ENCODE peak calls at places on chromosomes 11 and 22, in ten cellular contexts. S, C, W, X, T, Q, A, K, F and Z are unnamed samples.

GRCh38 chr11:92447586-92447985 is 223.0 kb downstream of the FAT3 start:
- DNase-seq in S (no peak), C (no peak), W (no peak), X (no peak), T (no peak), Q (no peak), A (no peak), K (no peak), F (no peak), Z (no peak)

GRCh38 chr11:67276821-67277230 is 10.6 kb downstream of the GRK2 start:
- DNase-seq in S (peak), C (no peak), W (peak), X (no peak), T (no peak), Q (no peak), A (peak), K (no peak), F (peak), Z (peak)

GRCh38 chr22:37781434-37782059 is 26.2 kb upstream of the GCAT start:
- DNase-seq in S (no peak), C (no peak), W (no peak), X (no peak), T (no peak), Q (no peak), A (no peak), K (no peak), F (peak), Z (peak)

GRCh38 chr11:68003846-68004550 is at the start of gene UNC93B1:
- DNase-seq in S (peak), C (peak), W (peak), X (no peak), T (peak), Q (peak), A (peak), K (peak), F (peak), Z (peak)

GRCh38 chr11:15901046-15901445 is 455.3 kb downstream of the SOX6 start:
- DNase-seq in S (no peak), C (no peak), W (no peak), X (no peak), T (no peak), Q (no peak), A (no peak), K (no peak), F (no peak), Z (no peak)

GRCh38 chr11:134024420-134025085 is 44.3 kb upstream of the JAM3 start:
- DNase-seq in S (no peak), C (no peak), W (no peak), X (no peak), T (no peak), Q (no peak), A (no peak), K (no peak), F (no peak), Z (no peak)

GRCh38 chr11:35949242-35949641 is 5.4 kb downstream of the LDLRAD3 start:
- DNase-seq in S (no peak), C (no peak), W (no peak), X (no peak), T (no peak), Q (no peak), A (no peak), K (no peak), F (peak), Z (no peak)

GRCh38 chr11:93481279-93481678 is 61.9 kb downstream of the SMCO4 start:
- DNase-seq in S (no peak), C (no peak), W (no peak), X (no peak), T (no peak), Q (no peak), A (no peak), K (no peak), F (no peak), Z (no peak)

GRCh38 chr22:35140879-35141745 is 75.2 kb downstream of the ISX start:
- DNase-seq in S (no peak), C (peak), W (peak), X (no peak), T (no peak), Q (no peak), A (no peak), K (no peak), F (peak), Z (no peak)

GRCh38 chr11:119791701-119792151 is 62.7 kb upstream of the NECTIN1 start:
- DNase-seq in S (peak), C (no peak), W (no peak), X (no peak), T (no peak), Q (no peak), A (no peak), K (no peak), F (no peak), Z (no peak)

GRCh38 chr11:70483077-70483861 is 84.9 kb downstream of the CTTN start:
- DNase-seq in S (no peak), C (no peak), W (peak), X (peak), T (no peak), Q (no peak), A (peak), K (no peak), F (peak), Z (peak)

GRCh38 chr11:35363246-35364100 is 55.9 kb downstream of the SLC1A2 start:
- DNase-seq in S (peak), C (no peak), W (no peak), X (no peak), T (no peak), Q (no peak), A (no peak), K (no peak), F (no peak), Z (no peak)

GRCh38 chr11:82683029-82683428 is 50.6 kb downstream of the FAM181B start:
- DNase-seq in S (no peak), C (no peak), W (no peak), X (no peak), T (no peak), Q (no peak), A (no peak), K (no peak), F (peak), Z (no peak)

GRCh38 chr11:108593910-108594434 is 404 bp upstream of the EXPH5 start:
- DNase-seq in S (no peak), C (no peak), W (peak), X (no peak), T (no peak), Q (no peak), A (no peak), K (no peak), F (no peak), Z (no peak)

GRCh38 chr11:73761403-73761945 is 600 bp upstream of the RAB6A start:
- DNase-seq in S (no peak), C (no peak), W (no peak), X (no peak), T (no peak), Q (no peak), A (no peak), K (no peak), F (no peak), Z (no peak)
- TF ChIP-seq POLR2AphosphoS5 in S (peak), C (no peak), W (no peak), X (peak), T (peak), Q (peak), A (peak), K (no peak), F (peak), Z (peak)

GRCh38 chr11:38006466-38006865 is 1408.4 kb upstream of the RAG2 start:
- DNase-seq in S (no peak), C (no peak), W (no peak), X (no peak), T (no peak), Q (no peak), A (no peak), K (no peak), F (no peak), Z (no peak)
- TF ChIP-seq POLR2AphosphoS5 in S (no peak), C (no peak), W (no peak), X (no peak), T (no peak), Q (no peak), A (no peak), K (no peak), F (no peak), Z (no peak)

DNA sequence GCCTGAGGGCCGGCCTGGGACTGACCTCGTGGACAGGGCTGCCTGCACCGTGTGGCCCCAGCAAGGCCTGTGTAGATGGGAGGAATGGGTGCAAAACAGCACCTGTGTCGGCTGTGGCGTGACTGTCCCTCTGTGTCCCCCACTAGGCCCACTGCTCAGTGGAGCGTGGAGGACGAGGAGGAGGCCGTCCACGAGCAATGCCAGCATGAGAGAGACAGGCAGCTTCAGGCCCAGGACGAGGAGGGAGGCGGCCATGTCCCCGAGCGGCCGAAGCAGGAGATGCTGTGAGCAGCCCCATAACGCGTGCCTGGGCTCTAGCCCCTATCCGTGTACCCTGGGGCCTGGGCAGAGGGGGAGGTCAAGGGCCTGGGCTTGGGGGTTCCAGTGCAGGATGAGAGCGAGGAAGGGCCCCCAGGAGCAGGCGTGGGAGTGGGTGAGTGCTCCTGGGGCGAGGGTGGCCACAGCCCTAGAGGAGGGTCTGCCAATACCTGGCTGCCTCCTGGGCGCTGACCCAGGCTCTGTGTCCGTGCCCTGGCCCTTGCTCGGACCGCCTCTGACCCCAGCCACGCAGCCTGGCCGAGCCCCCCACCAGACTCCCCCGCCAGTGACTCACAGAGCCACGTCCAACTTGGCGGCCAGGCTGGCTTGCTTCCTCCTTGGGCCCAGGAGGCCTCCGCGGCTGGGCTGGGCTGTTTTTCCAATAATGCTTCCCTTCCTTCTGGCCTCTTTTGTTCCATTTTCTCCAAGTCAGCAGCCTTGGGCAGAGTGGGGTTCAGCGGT is 11.6 kb downstream of the PRR33 start:
- DNase-seq in S (peak), C (no peak), W (no peak), X (no peak), T (no peak), Q (no peak), A (no peak), K (no peak), F (no peak), Z (no peak)
- TF ChIP-seq POLR2AphosphoS5 in S (no peak), C (no peak), W (no peak), X (no peak), T (no peak), Q (no peak), A (no peak), K (no peak), F (no peak), Z (no peak)

GRCh38 chr11:72623052-72623451 is 51.2 kb downstream of the PDE2A start:
- DNase-seq in S (no peak), C (no peak), W (no peak), X (no peak), T (no peak), Q (no peak), A (no peak), K (no peak), F (no peak), Z (no peak)

GRCh38 chr11:72626637-72626936 is 47.6 kb downstream of the PDE2A start:
- DNase-seq in S (no peak), C (no peak), W (no peak), X (no peak), T (no peak), Q (no peak), A (no peak), K (no peak), F (no peak), Z (no peak)

GRCh38 chr11:72627594-72628281 is 46.5 kb downstream of the PDE2A start:
- DNase-seq in S (peak), C (no peak), W (no peak), X (no peak), T (no peak), Q (no peak), A (no peak), K (no peak), F (no peak), Z (no peak)

GRCh38 chr11:72624496-72625201 is 49.6 kb downstream of the PDE2A start:
- DNase-seq in S (peak), C (no peak), W (no peak), X (no peak), T (no peak), Q (no peak), A (no peak), K (no peak), F (no peak), Z (no peak)

DNA sequence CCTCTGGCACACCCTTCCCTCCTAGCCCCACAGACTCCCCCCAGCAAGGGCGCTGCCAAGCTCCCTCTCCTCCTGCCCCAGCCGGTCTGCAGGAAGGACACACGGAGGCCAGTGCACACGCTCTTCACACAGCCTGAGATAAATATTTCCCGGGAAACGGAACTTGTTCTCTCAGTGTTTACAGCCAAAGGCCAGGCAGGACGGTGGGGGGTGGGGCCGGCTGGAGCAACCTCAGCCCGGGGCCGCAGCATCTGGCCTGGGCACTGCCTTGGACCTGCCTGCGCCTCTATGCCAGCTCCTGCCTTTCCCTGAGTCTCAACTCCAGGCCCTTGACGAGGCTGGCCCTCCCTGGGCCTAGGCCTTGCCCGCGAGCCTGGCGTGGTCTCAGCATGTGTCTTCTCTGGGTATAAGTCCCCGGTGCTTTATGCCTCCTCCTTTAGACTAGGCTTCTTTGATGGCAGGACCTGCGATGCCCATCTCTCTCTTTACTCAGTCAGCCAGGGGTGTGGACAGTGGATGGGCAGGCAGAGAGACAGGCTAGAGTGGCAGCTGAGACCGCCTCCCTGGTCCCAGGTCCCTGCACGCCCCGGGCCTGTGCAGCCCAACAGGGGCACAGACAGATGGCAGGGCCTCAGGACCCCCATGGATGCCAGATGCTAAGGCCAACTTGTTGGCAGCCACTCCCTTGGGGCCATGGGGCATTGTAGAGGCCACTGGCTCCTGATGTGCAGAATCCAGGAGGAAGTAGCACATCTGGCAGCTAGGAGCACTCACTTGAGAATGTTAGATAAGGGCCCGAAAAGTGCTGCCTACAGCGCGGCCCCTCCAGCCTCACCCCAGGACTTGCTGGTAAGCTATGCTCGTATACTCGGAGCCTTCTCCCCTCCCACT is 48.2 kb downstream of the PDE2A start:
- DNase-seq in S (peak), C (no peak), W (peak), X (no peak), T (no peak), Q (no peak), A (peak), K (peak), F (peak), Z (no peak)
- TF ChIP-seq POLR2AphosphoS5 in S (peak), C (no peak), W (no peak), X (no peak), T (no peak), Q (no peak), A (peak), K (peak), F (no peak), Z (no peak)

GRCh38 chr11:12509371-12509770 is 132.0 kb downstream of the PARVA start:
- DNase-seq in S (no peak), C (peak), W (no peak), X (no peak), T (no peak), Q (no peak), A (no peak), K (no peak), F (no peak), Z (no peak)
- TF ChIP-seq POLR2AphosphoS5 in S (no peak), C (no peak), W (no peak), X (no peak), T (no peak), Q (no peak), A (no peak), K (no peak), F (no peak), Z (no peak)

DNA sequence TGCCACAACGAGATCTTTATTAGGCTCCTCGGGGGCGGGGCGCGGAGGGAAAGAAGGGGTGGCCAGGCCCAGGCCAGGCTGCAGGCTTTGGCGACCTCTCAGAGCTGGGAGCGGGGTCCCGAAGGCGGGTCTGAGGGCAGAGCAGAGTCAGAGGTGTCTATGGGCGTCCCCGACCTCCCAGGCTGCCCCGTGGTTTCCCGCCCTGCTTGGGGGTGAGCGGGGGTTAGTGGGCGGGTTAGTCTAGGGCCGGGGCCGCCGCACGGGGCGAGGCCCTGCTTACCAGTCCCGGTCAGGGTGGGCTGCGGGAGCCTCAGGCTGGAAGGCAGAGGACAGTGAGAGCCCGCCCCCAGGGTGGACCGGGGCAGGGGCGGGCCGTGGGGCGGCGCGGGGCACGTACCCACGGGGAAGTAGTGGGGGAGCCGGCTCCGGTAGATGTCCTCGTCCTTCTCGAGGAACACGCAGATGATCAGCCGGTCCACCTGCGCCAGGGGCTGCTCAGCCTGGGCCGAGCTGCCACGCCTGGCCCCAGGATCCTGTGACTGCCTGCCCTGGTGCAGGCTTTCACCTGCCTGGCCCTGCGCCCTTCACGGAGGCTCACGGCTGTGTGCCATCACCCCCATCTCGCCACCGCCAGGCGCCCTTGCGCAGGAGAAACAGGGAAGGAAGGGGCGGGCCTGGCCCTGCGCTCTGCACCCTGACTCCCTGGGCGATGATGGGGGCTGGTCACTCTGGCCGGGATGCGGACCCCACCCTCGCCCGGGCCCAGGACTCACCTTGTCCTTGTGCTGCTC is 12.5 kb downstream of the OTUB1 start:
- DNase-seq in S (no peak), C (peak), W (no peak), X (no peak), T (no peak), Q (no peak), A (peak), K (no peak), F (peak), Z (no peak)
- TF ChIP-seq POLR2AphosphoS5 in S (no peak), C (no peak), W (peak), X (peak), T (no peak), Q (no peak), A (peak), K (no peak), F (no peak), Z (no peak)